ENCODE peak calls at places on chromosomes 6 and 20, in six cellular contexts. E is IMR-90, D is mesenchymal stem cell, H is neuronal stem cell, M is trophoblast cell, K is H1. L is an unnamed sample.

GRCh38 chr6:133778414-133778813 is 110.5 kb upstream of the TCF21 start:
- DNase-seq in E (peak; percentile 95), D (peak; percentile 83), H (no peak), M (no peak), K (no peak), L (no peak)

GRCh38 chr20:61661583-61661982 is 404.1 kb downstream of the TAF4 start:
- DNase-seq in E (no peak), D (no peak), H (no peak), M (no peak), K (no peak), L (no peak)

GRCh38 chr20:4787825-4788224 is 66.1 kb downstream of the PRND start:
- DNase-seq in E (no peak), D (no peak), H (no peak), M (no peak), K (no peak), L (no peak)

GRCh38 chr6:62283828-62284411 is 2.1 kb downstream of the KHDRBS2 start:
- DNase-seq in E (peak; percentile 0), D (peak; percentile 43), H (peak; percentile 50), M (no peak), K (no peak), L (no peak)

GRCh38 chr20:57480444-57481152 is 44.3 kb downstream of the CTCFL start:
- DNase-seq in E (no peak), D (no peak), H (no peak), M (no peak), K (no peak), L (no peak)

GRCh38 chr6:132399376-132400074 is 1.8 kb downstream of the MOXD1 start:
- DNase-seq in E (peak; percentile 85), D (peak; percentile 29), H (no peak), M (no peak), K (no peak), L (no peak)

GRCh38 chr20:1375515-1375914 is 17.3 kb downstream of the FKBP1A start:
- DNase-seq in E (peak; percentile 93), D (peak; percentile 85), H (no peak), M (no peak), K (peak; percentile 40), L (no peak)

GRCh38 chr20:34334654-34335407 is 28.2 kb upstream of the ITCH start:
- DNase-seq in E (no peak), D (no peak), H (no peak), M (no peak), K (no peak), L (no peak)

GRCh38 chr6:148453906-148454305 is 111.3 kb downstream of the SASH1 start:
- DNase-seq in E (no peak), D (no peak), H (no peak), M (no peak), K (no peak), L (no peak)

GRCh38 chr6:21208114-21208795 is 385.3 kb upstream of the SOX4 start:
- DNase-seq in E (no peak), D (no peak), H (no peak), M (no peak), K (no peak), L (no peak)

GRCh38 chr20:10466325-10466724 is 31.2 kb downstream of the SLX4IP start:
- DNase-seq in E (peak; percentile 16), D (peak; percentile 28), H (peak; percentile 82), M (no peak), K (no peak), L (peak; percentile 69)

GRCh38 chr20:33063271-33063670 is 9.6 kb downstream of the BPIFB3 start:
- DNase-seq in E (no peak), D (no peak), H (no peak), M (no peak), K (no peak), L (no peak)
- H3K14ac ChIP-seq in E (no peak overlapping the region), D (no peak overlapping the region), H (no peak overlapping the region), M (no peak overlapping the region), K (no peak overlapping the region), L (no peak overlapping the region)

DNA sequence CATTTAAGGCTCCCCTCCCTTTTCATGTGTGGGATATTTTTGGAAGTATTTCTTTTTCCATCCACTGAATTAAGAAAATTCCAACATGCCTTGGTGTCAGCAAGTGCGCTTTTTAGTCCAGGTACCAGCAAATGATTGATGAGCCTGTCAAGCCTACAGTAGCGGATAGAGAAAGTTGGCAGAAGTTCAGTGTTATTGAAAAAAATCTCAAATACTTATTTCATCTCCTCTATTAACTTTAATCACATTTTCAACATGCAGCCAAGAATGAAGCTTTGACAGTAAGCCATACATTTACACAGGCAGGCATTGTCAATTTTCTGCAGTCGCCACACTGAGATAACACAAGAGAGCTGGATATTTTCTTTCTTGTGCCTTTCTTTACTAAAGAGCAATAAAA is 50.4 kb downstream of the BLOC1S5 start:
- DNase-seq in E (no peak), D (no peak), H (no peak), M (no peak), K (no peak), L (no peak)
- H3K14ac ChIP-seq in E (no peak overlapping the region), D (no peak overlapping the region), H (no peak overlapping the region), M (no peak overlapping the region), K (no peak overlapping the region), L (no peak overlapping the region)

GRCh38 chr6:44456070-44456965 is 68.8 kb downstream of the CDC5L start:
- DNase-seq in E (peak; percentile 50), D (peak; percentile 58), H (peak; percentile 21), M (peak; percentile 45), K (no peak), L (no peak)
- H3K14ac ChIP-seq in E (peak overlapping the region; percentile 8), D (no peak overlapping the region), H (no peak overlapping the region), M (no peak overlapping the region), K (no peak overlapping the region), L (no peak overlapping the region)

GRCh38 chr20:55472704-55473103 is 532.6 kb downstream of the CBLN4 start:
- DNase-seq in E (no peak), D (no peak), H (no peak), M (no peak), K (no peak), L (no peak)
- H3K14ac ChIP-seq in E (no peak overlapping the region), D (no peak overlapping the region), H (no peak overlapping the region), M (no peak overlapping the region), K (no peak overlapping the region), L (no peak overlapping the region)